ENCODE peak calls at places on chromosomes 2 and 18, in five cellular contexts. N is stimulated activated CD4-positive, alpha-beta T cell treated with anti-CD3 and anti-CD28 coated beads, Interleukin-15, amount 100 ng/mL, for 48 hours; D is mesendoderm; B is NCI-H1048; T is GM06990. S is an unnamed sample.

GRCh38 chr2:2560374-2561015 is 229.4 kb upstream of the MYT1L start:
- DNase-seq in D (no peak), T (no peak), N (no peak), B (no peak), S (no peak)

GRCh38 chr2:191304939-191305875 is 60.0 kb downstream of the MYO1B start:
- DNase-seq in B (no peak), D (no peak), T (no peak), N (no peak), S (no peak)

GRCh38 chr2:27249891-27250651 is 12.8 kb downstream of the SLC30A3 start:
- DNase-seq in T (peak; percentile 61), B (no peak), D (peak; percentile 86), N (peak; percentile 54), S (peak; percentile 60)

GRCh38 chr2:39243469-39244123 is at the start of gene CDKL4:
- DNase-seq in B (no peak), T (no peak), D (no peak), N (peak; percentile 22), S (no peak)

GRCh38 chr2:26706616-26707473 is 14.3 kb downstream of the KCNK3 start:
- DNase-seq in D (peak; percentile 36), N (no peak), T (no peak), B (no peak), S (no peak)

GRCh38 chr18:57437782-57438668 is 2.9 kb downstream of the ONECUT2 start:
- DNase-seq in D (peak; percentile 93), T (peak; percentile 68), B (peak; percentile 51), N (peak; percentile 76), S (no peak)

GRCh38 chr2:58973831-58974281 is 732.7 kb upstream of the FANCL start:
- DNase-seq in T (no peak), N (no peak), B (no peak), D (peak; percentile 72), S (no peak)

GRCh38 chr2:108315408-108316193 is 26.9 kb downstream of the SULT1C2 start:
- DNase-seq in N (no peak), B (no peak), D (no peak), T (no peak), S (no peak)

GRCh38 chr2:30625600-30626208 is 178.7 kb downstream of the LCLAT1 start:
- DNase-seq in T (no peak), N (no peak), B (no peak), D (no peak), S (no peak)

GRCh38 chr2:136185991-136186771 is 68.2 kb upstream of the CXCR4 start:
- DNase-seq in D (no peak), B (no peak), T (no peak), N (no peak), S (no peak)

GRCh38 chr2:1830936-1831616 is 86.8 kb upstream of the PXDN start:
- DNase-seq in T (no peak), N (no peak), D (no peak), B (no peak), S (no peak)

GRCh38 chr18:48600746-48601090 is 61.9 kb downstream of the CTIF start:
- DNase-seq in D (peak; percentile 62), N (no peak), B (no peak), T (no peak), S (no peak)

GRCh38 chr2:111698743-111699554 is 185.0 kb downstream of the ANAPC1 start:
- DNase-seq in T (no peak), B (no peak), N (peak; percentile 38), D (peak; percentile 85), S (peak; percentile 70)

GRCh38 chr2:113754989-113755689 is 1.3 kb downstream of the SLC35F5 start:
- DNase-seq in N (no peak), D (no peak), B (no peak), T (no peak), S (no peak)

GRCh38 chr2:26768759-26769500 is 4.8 kb downstream of the SLC35F6 start:
- DNase-seq in N (peak; percentile 23), T (no peak), B (no peak), D (no peak), S (peak; percentile 65)

GRCh38 chr18:79640064-79640672 is 39.4 kb upstream of the CTDP1 start:
- DNase-seq in B (no peak), D (no peak), N (no peak), T (no peak), S (no peak)

GRCh38 chr18:48879008-48879431 is 71.7 kb downstream of the SMAD7 start:
- DNase-seq in T (no peak), B (no peak), N (no peak), D (peak; percentile 86), S (peak; percentile 58)

GRCh38 chr18:10822457-10822856 is 296.6 kb downstream of the NAPG start:
- DNase-seq in B (no peak), T (no peak), N (no peak), D (peak; percentile 95), S (no peak)

GRCh38 chr2:35184471-35184870 is 1171.1 kb upstream of the CRIM1 start:
- DNase-seq in D (no peak), B (no peak), N (no peak), T (no peak), S (no peak)

GRCh38 chr2:21646449-21646848 is 522.7 kb downstream of the TDRD15 start:
- DNase-seq in N (no peak), T (no peak), B (no peak), D (no peak), S (no peak)

GRCh38 chr2:157420771-157421323 is 23.0 kb downstream of the CYTIP start:
- DNase-seq in D (no peak), T (no peak), N (no peak), B (no peak), S (no peak)

GRCh38 chr2:20476950-20477349 is 30.1 kb downstream of the RHOB start:
- DNase-seq in D (no peak), T (no peak), B (no peak), N (no peak), S (no peak)

GRCh38 chr2:162072181-162072702 is 1.8 kb downstream of the DPP4 start:
- DNase-seq in D (no peak), T (no peak), N (no peak), B (no peak), S (no peak)

GRCh38 chr18:72542993-72543361 is 1.2 kb downstream of the CBLN2 start:
- DNase-seq in B (no peak), T (peak; percentile 1), D (peak; percentile 38), N (no peak), S (no peak)

S was measured in stomach.